ENCODE peak calls at places on chromosomes 12 and 14, in seven cellular contexts. Z, W, T, R, N, H and Y are unnamed samples. For H3K36me3, the result is how much of the 10 kb centered on the place peaks cover.

GRCh38 chr12:17954788-17955187 is 135.2 kb downstream of the RERGL start:
- DNase-seq in T (no peak), N (no peak), H (no peak), R (peak), W (peak), Z (no peak), Y (no peak)

GRCh38 chr12:89179245-89179644 is 173.1 kb downstream of the DUSP6 start:
- DNase-seq in Z (no peak), R (no peak), T (no peak), H (peak), W (no peak), N (no peak), Y (peak)

GRCh38 chr14:34310724-34311123 is 151.3 kb downstream of the SPTSSA start:
- DNase-seq in N (no peak), T (no peak), R (no peak), W (no peak), H (no peak), Z (no peak), Y (no peak)

GRCh38 chr12:6700646-6701051 is at the start of gene PIANP:
- DNase-seq in W (peak), R (peak), N (no peak), Z (peak), H (peak), T (no peak), Y (no peak)

GRCh38 chr12:62481843-62482540 is 15.4 kb downstream of the MON2 start:
- DNase-seq in W (no peak), R (no peak), Z (no peak), N (no peak), T (no peak), H (no peak), Y (no peak)

GRCh38 chr14:22448035-22448904 is 140.8 kb downstream of the DAD1 start:
- DNase-seq in W (no peak), T (no peak), H (no peak), Z (no peak), R (no peak), N (no peak), Y (peak)

GRCh38 chr14:92022036-92022435 is 17.8 kb downstream of the TRIP11 start:
- DNase-seq in T (no peak), N (no peak), R (no peak), H (no peak), W (no peak), Z (no peak), Y (no peak)

GRCh38 chr12:19757317-19757877 is 318.1 kb downstream of the AEBP2 start:
- DNase-seq in W (peak), T (no peak), R (peak), Z (no peak), H (peak), N (peak), Y (no peak)

GRCh38 chr14:67232066-67232465 is 9.2 kb upstream of the PALS1 start:
- DNase-seq in W (no peak), Z (no peak), N (peak), H (peak), R (no peak), T (no peak), Y (no peak)

GRCh38 chr14:64561631-64562030 is 11.9 kb downstream of the PPP1R36 start:
- DNase-seq in Z (no peak), R (no peak), W (no peak), H (no peak), N (no peak), T (no peak), Y (no peak)

GRCh38 chr12:130761537-130762318 is 45.6 kb upstream of the RIMBP2 start:
- DNase-seq in R (peak), H (peak), T (no peak), W (peak), Z (peak), N (peak), Y (peak)

GRCh38 chr12:78146365-78146772 is 315.7 kb downstream of the NAV3 start:
- DNase-seq in H (peak), T (no peak), Z (no peak), N (peak), R (peak), W (peak), Y (no peak)

GRCh38 chr14:100674897-100675618 is 51.6 kb upstream of the DLK1 start:
- DNase-seq in N (no peak), R (no peak), T (no peak), W (no peak), Z (no peak), H (no peak), Y (no peak)

GRCh38 chr12:46088040-46088439 is 97.7 kb upstream of the SCAF11 start:
- DNase-seq in W (no peak), T (no peak), N (no peak), H (no peak), Z (no peak), R (peak), Y (no peak)

GRCh38 chr14:20376071-20376588 is 32.7 kb downstream of the PARP2 start:
- DNase-seq in Z (no peak), H (no peak), T (no peak), R (no peak), N (no peak), W (no peak), Y (no peak)
- H3K36me3 ChIP-seq in Z (half or more), H (half or more), T (under half), R (under half), N (under half), W (under half), Y (under half)

GRCh38 chr14:69775012-69775411 is 8.1 kb downstream of the SRSF5 start:
- DNase-seq in Z (no peak), T (no peak), R (no peak), H (no peak), W (no peak), N (no peak), Y (no peak)
- H3K36me3 ChIP-seq in Z (half or more), T (under half), R (half or more), H (half or more), W (under half), N (under half), Y (half or more)

GRCh38 chr12:68695454-68695853 is 8.7 kb downstream of the NUP107 start:
- DNase-seq in T (no peak), R (no peak), H (no peak), N (no peak), Z (no peak), W (no peak), Y (no peak)
- H3K36me3 ChIP-seq in T (under half), R (under half), H (half or more), N (under half), Z (half or more), W (under half), Y (under half)

GRCh38 chr12:121413917-121414316 is 14.0 kb downstream of the RNF34 start:
- DNase-seq in W (no peak), N (no peak), Z (no peak), T (no peak), R (no peak), H (no peak), Y (no peak)
- H3K36me3 ChIP-seq in W (under half), N (under half), Z (under half), T (under half), R (under half), H (under half), Y (under half)

GRCh38 chr12:124961055-124961454 is 27.9 kb downstream of the DHX37 start:
- DNase-seq in N (no peak), H (no peak), Z (no peak), R (no peak), W (no peak), T (no peak), Y (no peak)
- H3K36me3 ChIP-seq in N (under half), H (half or more), Z (half or more), R (under half), W (under half), T (under half), Y (under half)

GRCh38 chr12:92859650-92860386 is 69.3 kb downstream of the EEA1 start:
- DNase-seq in N (peak), T (no peak), Z (no peak), R (no peak), W (no peak), H (no peak), Y (no peak)
- H3K36me3 ChIP-seq in N (under half), T (under half), Z (under half), R (under half), W (under half), H (half or more), Y (under half)